ENCODE peak calls at places on chromosomes 2 and 18, in six cellular contexts. I is AG09319; P is HS-27A; N is stimulated activated CD8-positive, alpha-beta memory T cell treated with anti-CD3 and anti-CD28 coated beads, Interleukin-4, amount 100 ng/mL, for 1 hour; Y is DMS53; Q is dermis microvascular lymphatic vessel endothelial cell. T is an unnamed sample.

GRCh38 chr18:44851806-44852205 is 171.1 kb downstream of the SETBP1 start:
- DNase-seq in I (no peak), P (no peak), N (no peak), Y (no peak), Q (no peak), T (no peak)

GRCh38 chr2:110115291-110116032 is at the start of gene MALL:
- DNase-seq in I (no peak), P (no peak), N (no peak), Y (peak), Q (peak), T (no peak)

GRCh38 chr2:11344956-11345671 is 678 bp upstream of the ROCK2 start:
- DNase-seq in I (peak), P (no peak), N (no peak), Y (peak), Q (peak), T (no peak)

GRCh38 chr2:19321946-19322345 is 36.5 kb downstream of the OSR1 start:
- DNase-seq in I (no peak), P (no peak), N (no peak), Y (no peak), Q (no peak), T (no peak)

GRCh38 chr2:33342171-33342570 is 134.3 kb upstream of the RASGRP3 start:
- DNase-seq in I (no peak), P (no peak), N (no peak), Y (peak), Q (peak), T (no peak)

GRCh38 chr2:234869164-234869563 is 82.7 kb upstream of the SH3BP4 start:
- DNase-seq in I (no peak), P (no peak), N (no peak), Y (no peak), Q (no peak), T (no peak)

GRCh38 chr18:39840406-39840805 is 2114.6 kb upstream of the PIK3C3 start:
- DNase-seq in I (no peak), P (no peak), N (no peak), Y (peak), Q (peak), T (no peak)

GRCh38 chr18:51107594-51108305 is 77.7 kb downstream of the SMAD4 start:
- DNase-seq in I (no peak), P (no peak), N (no peak), Y (peak), Q (peak), T (no peak)

GRCh38 chr2:179596018-179596417 is 265.4 kb downstream of the ZNF385B start:
- DNase-seq in I (no peak), P (no peak), N (no peak), Y (peak), Q (no peak), T (no peak)

GRCh38 chr2:144382848-144383247 is 137.1 kb downstream of the ZEB2 start:
- DNase-seq in I (no peak), P (no peak), N (no peak), Y (no peak), Q (no peak), T (no peak)

GRCh38 chr2:72325592-72326422 is 178.1 kb upstream of the CYP26B1 start:
- DNase-seq in I (no peak), P (peak), N (no peak), Y (peak), Q (peak), T (no peak)

GRCh38 chr18:23852236-23853045 is 162.1 kb upstream of the TTC39C start:
- DNase-seq in I (no peak), P (no peak), N (no peak), Y (no peak), Q (no peak), T (no peak)

GRCh38 chr18:62418258-62418657 is 93.1 kb downstream of the TNFRSF11A start:
- DNase-seq in I (no peak), P (no peak), N (no peak), Y (no peak), Q (no peak), T (no peak)

GRCh38 chr2:230658877-230659652 is 53.6 kb upstream of the CAB39 start:
- DNase-seq in I (no peak), P (no peak), N (no peak), Y (no peak), Q (no peak), T (no peak)

GRCh38 chr2:226524381-226524843 is 275.2 kb downstream of the IRS1 start:
- DNase-seq in I (peak), P (no peak), N (no peak), Y (no peak), Q (no peak), T (no peak)

GRCh38 chr2:110126926-110127325 is 11.3 kb upstream of the MALL start:
- DNase-seq in I (no peak), P (no peak), N (no peak), Y (peak), Q (no peak), T (no peak)

GRCh38 chr2:17733650-17734049 is 20.0 kb downstream of the SMC6 start:
- DNase-seq in I (no peak), P (no peak), N (no peak), Y (no peak), Q (no peak), T (no peak)

GRCh38 chr2:30165050-30165520 is 18.3 kb downstream of the YPEL5 start:
- DNase-seq in I (peak), P (peak), N (no peak), Y (peak), Q (peak), T (no peak)

GRCh38 chr2:102726128-102727087 is 35.4 kb upstream of the TMEM182 start:
- DNase-seq in I (no peak), P (no peak), N (no peak), Y (peak), Q (no peak), T (no peak)

GRCh38 chr18:27843783-27844415 is 333.0 kb downstream of the CDH2 start:
- DNase-seq in I (no peak), P (peak), N (no peak), Y (no peak), Q (peak), T (no peak)